ENCODE peak calls at places on chromosomes 5 and 9, in five cellular contexts. One of them, this sample, is unnamed.

GRCh38 chr5:437281-437771 is 5.7 kb upstream of the EXOC3 start:
- DNase-seq in hepatocyte: no peak
- DNase-seq in fibroblast of the aortic adventitia: peak; percentile 18
- DNase-seq in heart left ventricle: no peak
- DNase-seq in CD8-positive, alpha-beta T cell: no peak
- DNase-seq in this sample: no peak

GRCh38 chr5:142906863-142907671 is 136.9 kb downstream of the ARHGAP26 start:
- DNase-seq in hepatocyte: no peak
- DNase-seq in fibroblast of the aortic adventitia: no peak
- DNase-seq in heart left ventricle: peak; percentile 82
- DNase-seq in CD8-positive, alpha-beta T cell: no peak
- DNase-seq in this sample: peak; percentile 90

GRCh38 chr5:116577064-116577788 is 2.6 kb upstream of the SEMA6A start:
- DNase-seq in hepatocyte: no peak
- DNase-seq in fibroblast of the aortic adventitia: no peak
- DNase-seq in heart left ventricle: no peak
- DNase-seq in CD8-positive, alpha-beta T cell: no peak
- DNase-seq in this sample: no peak

GRCh38 chr9:109253637-109254284 is 67.1 kb downstream of the EPB41L4B start:
- DNase-seq in hepatocyte: peak; percentile 20
- DNase-seq in fibroblast of the aortic adventitia: peak; percentile 71
- DNase-seq in heart left ventricle: no peak
- DNase-seq in CD8-positive, alpha-beta T cell: no peak
- DNase-seq in this sample: peak; percentile 58

GRCh38 chr5:173188280-173188679 is 43.9 kb downstream of the BNIP1 start:
- DNase-seq in hepatocyte: no peak
- DNase-seq in fibroblast of the aortic adventitia: no peak
- DNase-seq in heart left ventricle: no peak
- DNase-seq in CD8-positive, alpha-beta T cell: no peak
- DNase-seq in this sample: no peak

GRCh38 chr9:125131778-125132177 is 11.6 kb downstream of the SCAI start:
- DNase-seq in hepatocyte: no peak
- DNase-seq in fibroblast of the aortic adventitia: no peak
- DNase-seq in heart left ventricle: no peak
- DNase-seq in CD8-positive, alpha-beta T cell: no peak
- DNase-seq in this sample: no peak

GRCh38 chr5:154331924-154332323 is 113.9 kb upstream of the SAP30L start:
- DNase-seq in hepatocyte: no peak
- DNase-seq in fibroblast of the aortic adventitia: no peak
- DNase-seq in heart left ventricle: no peak
- DNase-seq in CD8-positive, alpha-beta T cell: no peak
- DNase-seq in this sample: no peak

GRCh38 chr9:69976165-69976564 is 67.5 kb upstream of the MAMDC2 start:
- DNase-seq in hepatocyte: no peak
- DNase-seq in fibroblast of the aortic adventitia: peak; percentile 95
- DNase-seq in heart left ventricle: no peak
- DNase-seq in CD8-positive, alpha-beta T cell: no peak
- DNase-seq in this sample: peak; percentile 84

GRCh38 chr5:176542135-176542595 is 5.0 kb upstream of the RNF44 start:
- DNase-seq in hepatocyte: no peak
- DNase-seq in fibroblast of the aortic adventitia: no peak
- DNase-seq in heart left ventricle: no peak
- DNase-seq in CD8-positive, alpha-beta T cell: peak; percentile 41
- DNase-seq in this sample: no peak

GRCh38 chr9:123544007-123544827 is 188.2 kb downstream of the CRB2 start:
- DNase-seq in hepatocyte: peak; percentile 46
- DNase-seq in fibroblast of the aortic adventitia: peak; percentile 67
- DNase-seq in heart left ventricle: no peak
- DNase-seq in CD8-positive, alpha-beta T cell: no peak
- DNase-seq in this sample: peak; percentile 60

GRCh38 chr9:132575005-132575609 is 7.3 kb upstream of the BARHL1 start:
- DNase-seq in hepatocyte: peak; percentile 88
- DNase-seq in fibroblast of the aortic adventitia: peak; percentile 57
- DNase-seq in heart left ventricle: peak; percentile 73
- DNase-seq in CD8-positive, alpha-beta T cell: no peak
- DNase-seq in this sample: peak; percentile 71

GRCh38 chr5:153463806-153464205 is 26.7 kb upstream of the GRIA1 start:
- DNase-seq in hepatocyte: peak; percentile 60
- DNase-seq in fibroblast of the aortic adventitia: peak; percentile 19
- DNase-seq in heart left ventricle: no peak
- DNase-seq in CD8-positive, alpha-beta T cell: no peak
- DNase-seq in this sample: peak; percentile 93

GRCh38 chr9:32618261-32618660 is 17.2 kb downstream of the TAF1L start:
- DNase-seq in hepatocyte: no peak
- DNase-seq in fibroblast of the aortic adventitia: no peak
- DNase-seq in heart left ventricle: no peak
- DNase-seq in CD8-positive, alpha-beta T cell: no peak
- DNase-seq in this sample: no peak

GRCh38 chr9:81759680-81760215 is 70.4 kb upstream of the TLE1 start:
- DNase-seq in hepatocyte: peak; percentile 81
- DNase-seq in fibroblast of the aortic adventitia: peak; percentile 89
- DNase-seq in heart left ventricle: no peak
- DNase-seq in CD8-positive, alpha-beta T cell: no peak
- DNase-seq in this sample: peak; percentile 94

GRCh38 chr5:124697912-124698690 is 48.3 kb downstream of the ZNF608 start:
- DNase-seq in hepatocyte: no peak
- DNase-seq in fibroblast of the aortic adventitia: peak; percentile 55
- DNase-seq in heart left ventricle: peak; percentile 38
- DNase-seq in CD8-positive, alpha-beta T cell: no peak
- DNase-seq in this sample: no peak

GRCh38 chr9:35748858-35749514 is at the start of the genes GBA2 and RGP1:
- DNase-seq in hepatocyte: peak; percentile 93
- DNase-seq in fibroblast of the aortic adventitia: peak; percentile 50
- DNase-seq in heart left ventricle: peak; percentile 94
- DNase-seq in CD8-positive, alpha-beta T cell: no peak
- DNase-seq in this sample: peak; percentile 61

GRCh38 chr5:136819526-136820302 is 454.4 kb upstream of the TRPC7 start:
- DNase-seq in hepatocyte: no peak
- DNase-seq in fibroblast of the aortic adventitia: no peak
- DNase-seq in heart left ventricle: no peak
- DNase-seq in CD8-positive, alpha-beta T cell: no peak
- DNase-seq in this sample: peak; percentile 49

GRCh38 chr5:90709323-90710148 is 150.9 kb downstream of the ADGRV1 start:
- DNase-seq in hepatocyte: peak; percentile 67
- DNase-seq in fibroblast of the aortic adventitia: peak; percentile 36
- DNase-seq in heart left ventricle: no peak
- DNase-seq in CD8-positive, alpha-beta T cell: no peak
- DNase-seq in this sample: peak; percentile 47

GRCh38 chr9:130856474-130856873 is 21.4 kb downstream of the ABL1 start:
- DNase-seq in hepatocyte: no peak
- DNase-seq in fibroblast of the aortic adventitia: no peak
- DNase-seq in heart left ventricle: no peak
- DNase-seq in CD8-positive, alpha-beta T cell: no peak
- DNase-seq in this sample: no peak

GRCh38 chr9:93132287-93132927 is 1.6 kb downstream of the NINJ1 start:
- DNase-seq in hepatocyte: no peak
- DNase-seq in fibroblast of the aortic adventitia: peak; percentile 68
- DNase-seq in heart left ventricle: peak; percentile 85
- DNase-seq in CD8-positive, alpha-beta T cell: no peak
- DNase-seq in this sample: peak; percentile 52

GRCh38 chr9:109507421-109507838 is 9.3 kb upstream of the PTPN3 start:
- DNase-seq in hepatocyte: peak; percentile 83
- DNase-seq in fibroblast of the aortic adventitia: peak; percentile 57
- DNase-seq in heart left ventricle: no peak
- DNase-seq in CD8-positive, alpha-beta T cell: no peak
- DNase-seq in this sample: peak; percentile 89

GRCh38 chr5:119022017-119022745 is 33.8 kb upstream of the DTWD2 start:
- DNase-seq in hepatocyte: peak; percentile 17
- DNase-seq in fibroblast of the aortic adventitia: peak; percentile 72
- DNase-seq in heart left ventricle: no peak
- DNase-seq in CD8-positive, alpha-beta T cell: no peak
- DNase-seq in this sample: peak; percentile 62

GRCh38 chr9:87280421-87280820 is 217.2 kb upstream of the DAPK1 start:
- DNase-seq in hepatocyte: no peak
- DNase-seq in fibroblast of the aortic adventitia: peak; percentile 55
- DNase-seq in heart left ventricle: no peak
- DNase-seq in CD8-positive, alpha-beta T cell: no peak
- DNase-seq in this sample: no peak

DNA sequence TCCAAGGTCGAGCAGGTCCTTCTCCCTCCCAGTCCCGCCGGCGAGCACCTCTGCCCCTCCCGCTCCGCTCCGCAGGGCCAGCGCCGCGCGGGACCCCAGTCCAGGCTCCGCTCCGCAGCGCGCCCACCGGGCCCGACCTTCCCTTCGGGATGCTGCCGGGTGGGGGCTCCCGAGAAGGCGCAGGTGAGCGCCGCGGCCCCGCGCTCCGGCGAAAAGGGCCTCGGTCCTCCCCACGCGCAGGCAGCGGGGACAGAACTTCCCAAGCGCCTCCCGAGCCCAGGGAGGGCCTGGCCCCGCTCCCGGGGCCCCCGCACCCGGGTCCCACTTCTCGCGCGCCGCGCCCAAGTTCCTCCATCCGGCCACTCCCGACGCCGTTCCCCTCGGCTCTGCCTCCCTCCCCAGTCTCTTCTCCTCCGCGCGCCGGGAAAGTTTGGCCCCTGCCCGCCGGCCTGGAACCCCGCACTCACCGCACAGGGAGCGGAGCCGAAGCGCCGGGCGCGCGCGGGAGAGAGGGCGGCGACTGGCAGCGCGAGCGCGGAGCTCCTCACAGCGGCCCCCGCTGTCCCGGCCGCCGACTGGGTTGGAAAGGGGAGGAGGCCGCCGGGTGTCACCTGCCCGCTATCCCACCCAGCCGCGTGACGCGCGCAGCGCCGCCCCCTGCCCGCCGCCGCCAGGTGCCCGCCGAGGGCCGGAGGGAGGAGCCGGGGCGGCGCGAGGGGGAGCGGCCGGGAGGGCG is at the start of gene ELOVL7:
- DNase-seq in hepatocyte: peak; percentile 94
- DNase-seq in fibroblast of the aortic adventitia: no peak
- DNase-seq in heart left ventricle: no peak
- DNase-seq in CD8-positive, alpha-beta T cell: no peak
- DNase-seq in this sample: peak; percentile 19
- H3K4me3 ChIP-seq in hepatocyte: peak within 1 kb of the TSS; percentile 85
- H3K4me3 ChIP-seq in fibroblast of the aortic adventitia: peak within 1 kb of the TSS; percentile 68
- H3K4me3 ChIP-seq in heart left ventricle: peak within 1 kb of the TSS; percentile 79
- H3K4me3 ChIP-seq in CD8-positive, alpha-beta T cell: no peak within 1 kb of the TSS
- H3K4me3 ChIP-seq in this sample: peak within 1 kb of the TSS; percentile 46

GRCh38 chr9:1052908-1053590 is 2.9 kb downstream of the DMRT2 start:
- DNase-seq in hepatocyte: no peak
- DNase-seq in fibroblast of the aortic adventitia: no peak
- DNase-seq in heart left ventricle: no peak
- DNase-seq in CD8-positive, alpha-beta T cell: no peak
- DNase-seq in this sample: no peak

GRCh38 chr9:1050125-1050895 is at the start of gene DMRT2:
- DNase-seq in hepatocyte: no peak
- DNase-seq in fibroblast of the aortic adventitia: peak; percentile 61
- DNase-seq in heart left ventricle: peak; percentile 92
- DNase-seq in CD8-positive, alpha-beta T cell: no peak
- DNase-seq in this sample: peak; percentile 90

GRCh38 chr9:1052119-1052907 is 2.2 kb downstream of the DMRT2 start:
- DNase-seq in hepatocyte: no peak
- DNase-seq in fibroblast of the aortic adventitia: no peak
- DNase-seq in heart left ventricle: no peak
- DNase-seq in CD8-positive, alpha-beta T cell: no peak
- DNase-seq in this sample: no peak

GRCh38 chr9:1049641-1050040 is 516 bp upstream of the DMRT2 start:
- DNase-seq in hepatocyte: no peak
- DNase-seq in fibroblast of the aortic adventitia: no peak
- DNase-seq in heart left ventricle: no peak
- DNase-seq in CD8-positive, alpha-beta T cell: no peak
- DNase-seq in this sample: no peak

DNA sequence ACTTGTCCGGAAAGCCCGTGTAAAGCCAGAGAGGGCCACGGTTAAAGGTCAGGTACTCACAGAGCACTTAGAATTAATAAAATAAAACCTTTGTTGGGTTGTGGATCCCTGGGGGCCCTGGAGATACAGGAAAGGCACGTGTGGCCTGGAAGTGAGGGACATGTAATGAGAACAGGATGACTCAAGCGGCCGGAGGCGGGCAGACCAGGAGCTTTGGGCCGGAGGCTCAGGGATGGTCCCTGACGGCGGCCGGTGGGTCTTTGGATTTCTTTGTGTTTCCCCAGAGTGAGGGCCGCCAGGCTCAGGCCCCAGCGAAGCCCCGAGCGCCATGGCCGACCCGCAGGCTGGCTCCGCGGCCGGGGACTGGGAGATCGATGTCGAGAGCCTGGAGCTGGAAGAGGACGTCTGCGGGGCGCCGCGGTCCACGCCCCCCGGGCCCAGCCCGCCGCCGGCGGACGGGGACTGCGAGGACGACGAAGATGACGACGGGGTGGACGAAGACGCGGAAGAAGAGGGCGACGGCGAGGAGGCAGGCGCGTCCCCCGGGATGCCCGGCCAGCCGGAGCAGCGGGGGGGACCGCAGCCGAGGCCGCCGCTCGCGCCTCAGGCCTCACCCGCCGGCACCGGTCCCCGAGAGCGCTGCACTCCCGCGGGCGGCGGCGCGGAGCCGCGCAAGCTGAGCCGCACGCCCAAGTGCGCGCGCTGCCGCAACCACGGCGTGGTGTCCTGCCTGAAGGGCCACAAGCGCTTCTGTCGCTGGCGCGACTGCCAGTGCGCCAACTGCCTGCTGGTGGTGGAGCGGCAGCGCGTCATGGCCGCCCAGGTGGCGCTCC is 1.3 kb downstream of the DMRT2 start:
- DNase-seq in hepatocyte: peak; percentile 24
- DNase-seq in fibroblast of the aortic adventitia: no peak
- DNase-seq in heart left ventricle: peak; percentile 41
- DNase-seq in CD8-positive, alpha-beta T cell: no peak
- DNase-seq in this sample: peak; percentile 18
- H3K4me3 ChIP-seq in hepatocyte: no peak overlapping the region
- H3K4me3 ChIP-seq in fibroblast of the aortic adventitia: peak overlapping the region; percentile 25
- H3K4me3 ChIP-seq in heart left ventricle: peak overlapping the region; percentile 52
- H3K4me3 ChIP-seq in CD8-positive, alpha-beta T cell: no peak overlapping the region
- H3K4me3 ChIP-seq in this sample: no peak overlapping the region

GRCh38 chr5:12896086-12896485 is 991.8 kb upstream of the CTNND2 start:
- DNase-seq in hepatocyte: no peak
- DNase-seq in fibroblast of the aortic adventitia: no peak
- DNase-seq in heart left ventricle: no peak
- DNase-seq in CD8-positive, alpha-beta T cell: no peak
- DNase-seq in this sample: no peak
- H3K4me3 ChIP-seq in hepatocyte: no peak overlapping the region
- H3K4me3 ChIP-seq in fibroblast of the aortic adventitia: no peak overlapping the region
- H3K4me3 ChIP-seq in heart left ventricle: no peak overlapping the region
- H3K4me3 ChIP-seq in CD8-positive, alpha-beta T cell: no peak overlapping the region
- H3K4me3 ChIP-seq in this sample: no peak overlapping the region

DNA sequence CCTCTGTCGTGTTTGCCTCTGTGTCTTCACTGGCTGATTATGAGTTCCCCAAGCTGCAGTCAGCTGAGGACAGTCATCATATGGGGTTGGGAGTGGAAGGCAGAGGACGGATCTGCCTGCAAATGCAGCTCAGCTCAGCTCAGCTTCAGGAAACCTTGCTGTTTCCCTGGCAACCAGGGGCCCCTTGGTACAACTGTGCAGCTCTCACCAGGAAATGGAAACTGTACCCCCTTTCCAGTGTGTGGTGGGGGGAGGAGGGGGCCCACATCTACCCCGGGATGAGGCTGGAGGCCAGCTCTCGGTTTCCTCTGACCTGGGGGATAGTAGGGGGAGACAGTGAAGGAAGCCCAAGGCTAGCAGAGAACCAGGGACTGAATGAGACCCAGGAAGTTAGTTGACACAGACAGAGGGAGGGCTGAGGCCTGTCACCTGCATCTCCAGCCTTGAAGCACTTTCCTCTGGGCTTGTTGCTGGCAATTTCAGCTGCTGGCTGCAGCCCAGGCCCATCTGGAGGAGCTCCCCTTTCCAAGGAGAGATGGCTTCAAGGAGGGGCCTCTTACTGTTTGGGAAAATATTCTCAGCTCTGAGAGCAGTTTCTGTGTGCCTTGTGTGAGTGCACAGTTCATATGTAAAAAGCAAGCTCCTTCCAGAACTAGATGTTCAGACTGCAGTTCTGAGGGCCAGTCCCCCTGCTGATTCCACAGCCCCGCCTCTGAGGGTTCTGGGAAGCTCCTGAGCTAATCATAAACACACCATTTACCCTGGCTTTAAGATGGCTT is 6.9 kb downstream of the ANXA6 start:
- DNase-seq in hepatocyte: peak; percentile 83
- DNase-seq in fibroblast of the aortic adventitia: peak; percentile 52
- DNase-seq in heart left ventricle: no peak
- DNase-seq in CD8-positive, alpha-beta T cell: peak; percentile 48
- DNase-seq in this sample: peak; percentile 52
- H3K4me3 ChIP-seq in hepatocyte: no peak overlapping the region
- H3K4me3 ChIP-seq in fibroblast of the aortic adventitia: no peak overlapping the region
- H3K4me3 ChIP-seq in heart left ventricle: no peak overlapping the region
- H3K4me3 ChIP-seq in CD8-positive, alpha-beta T cell: peak overlapping the region; percentile 37
- H3K4me3 ChIP-seq in this sample: no peak overlapping the region

This sample was measured in fibroblast of mammary gland.